ENCODE peak calls at places on chromosomes 13 and 19, in six cellular contexts. L is H1, M is fibroblast of lung, B is HCT116, N is IMR-90, X is astrocyte. G is an unnamed sample.

GRCh38 chr13:20658451-20658850 is 45.0 kb upstream of the IL17D start:
- DNase-seq in X (no peak), M (no peak), B (no peak), N (no peak), L (no peak), G (no peak)

GRCh38 chr19:49555600-49556411 is 24.6 kb downstream of the NOSIP start:
- DNase-seq in N (no peak), M (peak), L (peak), X (no peak), B (peak), G (peak)

GRCh38 chr19:49779731-49780578 is 13.2 kb downstream of the AP2A1 start:
- DNase-seq in N (no peak), X (no peak), L (no peak), M (no peak), B (no peak), G (no peak)

GRCh38 chr13:93502071-93502470 is 275.5 kb downstream of the GPC6 start:
- DNase-seq in N (no peak), M (no peak), X (no peak), B (no peak), L (no peak), G (no peak)

GRCh38 chr19:10918359-10918758 is 10.1 kb downstream of the YIPF2 start:
- DNase-seq in N (no peak), L (no peak), M (no peak), B (no peak), X (no peak), G (no peak)

GRCh38 chr19:21487969-21488368 is 17.4 kb upstream of the ZNF429 start:
- DNase-seq in X (no peak), M (no peak), N (no peak), B (no peak), L (no peak), G (no peak)

GRCh38 chr13:114008964-114009589 is 35.2 kb upstream of the C13orf46 start:
- DNase-seq in M (no peak), X (no peak), N (no peak), L (no peak), B (no peak), G (no peak)

GRCh38 chr19:15091918-15092753 is 10.1 kb downstream of the OR1I1 start:
- DNase-seq in L (peak), N (peak), M (peak), X (peak), B (peak), G (peak)

GRCh38 chr13:59318320-59318930 is 845.3 kb downstream of the DIAPH3 start:
- DNase-seq in L (peak), X (peak), B (peak), N (peak), M (peak), G (peak)

GRCh38 chr13:72097568-72097967 is 230.6 kb upstream of the DACH1 start:
- DNase-seq in X (no peak), N (no peak), M (no peak), B (no peak), L (no peak), G (no peak)

GRCh38 chr19:3554254-3555083 is 2.9 kb downstream of the MFSD12 start:
- DNase-seq in X (no peak), L (no peak), M (no peak), N (no peak), B (no peak), G (no peak)

GRCh38 chr13:35279500-35279899 is 197.0 kb downstream of the MAB21L1 start:
- DNase-seq in B (no peak), X (no peak), M (no peak), N (no peak), L (no peak), G (no peak)

GRCh38 chr13:30654430-30654829 is 36.7 kb downstream of the USPL1 start:
- DNase-seq in B (no peak), M (no peak), X (no peak), N (no peak), L (no peak), G (no peak)

GRCh38 chr13:30664689-30665088 is 47.0 kb downstream of the USPL1 start:
- DNase-seq in X (no peak), M (no peak), N (no peak), B (no peak), L (no peak), G (no peak)

GRCh38 chr13:30660796-30661195 is 43.1 kb downstream of the USPL1 start:
- DNase-seq in B (no peak), L (no peak), M (no peak), X (no peak), N (no peak), G (no peak)

GRCh38 chr13:30656178-30656577 is 38.5 kb downstream of the USPL1 start:
- DNase-seq in M (no peak), L (no peak), B (no peak), N (no peak), X (no peak), G (no peak)

DNA sequence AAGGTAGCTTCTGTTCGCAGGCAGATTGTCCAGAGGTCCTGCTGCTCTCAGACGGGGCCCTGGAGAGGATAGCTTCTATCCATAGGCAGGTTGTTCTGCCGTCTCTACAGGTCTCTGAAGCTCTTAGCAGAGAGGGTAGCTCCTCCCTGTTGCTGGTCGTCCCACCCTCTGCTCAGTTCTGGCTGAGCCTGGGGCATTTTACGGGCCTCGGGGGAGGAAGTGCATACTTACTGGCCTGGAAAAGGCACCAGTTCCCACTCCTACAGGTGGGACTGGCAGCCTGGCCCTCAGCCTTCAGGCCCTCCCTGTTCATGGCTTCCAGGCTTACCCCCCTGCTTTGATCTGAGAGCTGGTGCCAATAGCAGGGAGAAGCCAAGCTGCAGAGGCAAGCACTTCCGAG is 42.3 kb downstream of the USPL1 start:
- DNase-seq in N (no peak), B (no peak), L (no peak), M (no peak), X (no peak), G (no peak)
- H3K4me2 ChIP-seq in N (no peak), B (no peak), L (no peak), M (no peak), X (no peak), G (no peak)

GRCh38 chr19:1511318-1511988 is 1.4 kb downstream of the ADAMTSL5 start:
- DNase-seq in M (no peak), B (no peak), L (no peak), X (no peak), N (no peak), G (no peak)
- H3K9ac ChIP-seq in M (no peak), B (peak), L (no peak), X (no peak), N (no peak), G (no peak)

GRCh38 chr13:110391273-110391672 is 84.2 kb downstream of the COL4A2 start:
- DNase-seq in M (peak), N (peak), X (peak), L (no peak), B (no peak), G (no peak)

GRCh38 chr13:110387451-110388140 is 80.5 kb downstream of the COL4A2 start:
- DNase-seq in N (peak), X (no peak), L (peak), M (peak), B (no peak), G (no peak)

GRCh38 chr13:110392510-110393233 is 85.6 kb downstream of the COL4A2 start:
- DNase-seq in L (no peak), M (peak), X (peak), N (peak), B (no peak), G (no peak)

GRCh38 chr13:110388141-110388943 is 81.3 kb downstream of the COL4A2 start:
- DNase-seq in X (peak), L (no peak), M (peak), N (peak), B (no peak), G (no peak)

DNA sequence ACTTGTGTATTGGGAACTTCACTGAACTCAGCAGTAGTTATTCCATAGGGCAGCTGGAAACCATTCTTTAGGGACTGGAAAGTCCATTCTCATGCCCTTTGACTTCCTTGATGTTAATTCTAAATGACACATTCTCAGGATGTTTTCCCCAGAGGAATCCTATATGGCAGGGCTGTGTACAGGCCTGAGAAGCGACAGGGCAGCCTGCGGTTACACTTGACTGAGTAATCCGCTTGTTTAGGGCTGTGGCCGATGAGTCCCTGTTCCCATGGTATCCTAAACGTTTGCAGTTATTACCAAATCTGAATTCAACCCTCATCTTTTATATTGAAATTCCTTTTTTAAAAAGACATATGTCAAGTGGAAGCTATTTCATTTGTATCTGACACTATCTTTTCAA is 83.5 kb downstream of the COL4A2 start:
- DNase-seq in X (peak), N (peak), M (peak), L (no peak), B (no peak), G (no peak)
- H3K4me2 ChIP-seq in X (peak), N (peak), M (peak), L (no peak), B (no peak), G (no peak)

DNA sequence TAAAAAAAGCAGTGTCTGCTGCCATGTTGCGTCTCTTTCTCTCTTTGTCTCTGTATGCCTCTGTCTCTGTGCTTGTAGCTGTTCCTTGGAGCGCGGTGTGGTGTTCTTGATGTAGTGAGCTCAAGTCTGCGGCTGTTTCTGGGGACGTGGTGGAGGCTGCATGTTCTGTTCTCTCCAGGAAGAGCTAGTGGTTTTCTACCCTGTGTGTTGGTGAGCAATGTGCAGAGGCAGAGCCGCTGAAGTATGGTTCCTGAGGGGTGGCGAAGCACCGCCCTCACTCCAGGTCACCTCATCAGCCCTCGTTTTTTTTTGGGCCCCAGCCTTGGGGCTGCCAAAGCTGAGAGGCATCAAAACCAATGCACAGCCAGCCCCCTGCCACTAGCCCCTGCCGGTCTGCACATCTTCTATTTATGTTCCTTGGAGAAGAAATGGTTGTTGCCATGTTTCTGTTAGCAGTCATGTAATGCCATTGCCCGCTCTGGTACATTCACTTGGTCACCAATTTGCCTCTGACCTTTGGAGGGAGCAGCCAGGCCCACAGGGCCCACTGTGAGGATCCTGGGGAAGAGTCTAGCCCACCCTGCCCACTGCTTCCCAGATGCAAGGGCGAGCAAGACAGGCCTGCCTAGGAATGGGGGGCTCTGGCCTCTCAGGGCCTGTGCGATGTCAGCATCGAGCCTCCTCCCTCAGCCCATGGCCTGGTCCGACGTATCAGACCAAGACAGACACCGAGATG is 7.2 kb downstream of the HNRNPL start:
- DNase-seq in M (no peak), X (no peak), B (no peak), N (no peak), L (no peak), G (no peak)
- H3K9ac ChIP-seq in M (no peak), X (no peak), B (no peak), N (no peak), L (no peak), G (no peak)

DNA sequence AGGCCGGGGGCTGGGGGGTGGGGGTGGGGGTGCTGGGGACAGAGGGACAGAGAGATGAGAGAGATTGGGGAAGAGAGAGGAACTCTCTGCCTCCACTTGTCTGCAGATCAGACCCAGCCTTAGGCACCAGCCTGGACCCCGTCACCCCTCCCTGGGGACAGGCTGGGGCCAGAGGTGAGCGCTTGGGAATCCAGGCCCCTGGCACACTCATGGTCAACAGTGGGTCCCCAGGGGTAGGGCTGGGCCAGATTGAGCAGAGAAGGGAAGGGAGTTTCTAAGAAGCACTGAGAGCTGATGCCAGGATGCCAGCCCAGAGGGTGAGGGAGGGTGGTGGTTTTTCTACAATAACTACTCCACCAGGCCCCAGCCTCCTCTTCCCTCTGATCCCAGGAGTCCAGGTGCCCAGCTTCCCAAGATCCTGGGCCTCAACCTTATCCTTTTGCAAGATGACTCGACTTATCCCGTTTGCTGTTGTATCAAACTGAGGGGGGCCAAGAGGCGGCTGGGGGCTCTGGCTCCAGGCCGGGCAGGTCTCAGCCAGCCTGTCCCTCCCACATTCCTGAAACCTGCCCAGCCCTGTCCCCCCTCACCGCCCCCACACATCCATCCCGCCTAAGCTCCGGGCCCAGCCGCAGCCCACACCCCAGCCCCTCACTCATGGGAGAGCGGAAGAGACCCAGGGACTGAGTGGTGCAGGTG is 1.1 kb downstream of the BCAM start:
- DNase-seq in X (no peak), M (no peak), N (no peak), L (no peak), B (no peak), G (no peak)
- H3K4me2 ChIP-seq in X (no peak), M (peak), N (peak), L (peak), B (peak), G (no peak)

GRCh38 chr19:58513694-58514563 is 2.1 kb upstream of the SLC27A5 start:
- DNase-seq in M (peak), X (peak), B (peak), N (peak), L (peak), G (peak)
- H3K9ac ChIP-seq in M (no peak), X (no peak), B (peak), N (no peak), L (peak), G (peak)

GRCh38 chr19:18543814-18544475 is 572 bp upstream of the FKBP8 start:
- DNase-seq in N (peak), B (peak), M (peak), X (peak), L (peak), G (peak)
- H3K4me2 ChIP-seq in N (peak), B (peak), M (peak), X (peak), L (peak), G (peak)

DNA sequence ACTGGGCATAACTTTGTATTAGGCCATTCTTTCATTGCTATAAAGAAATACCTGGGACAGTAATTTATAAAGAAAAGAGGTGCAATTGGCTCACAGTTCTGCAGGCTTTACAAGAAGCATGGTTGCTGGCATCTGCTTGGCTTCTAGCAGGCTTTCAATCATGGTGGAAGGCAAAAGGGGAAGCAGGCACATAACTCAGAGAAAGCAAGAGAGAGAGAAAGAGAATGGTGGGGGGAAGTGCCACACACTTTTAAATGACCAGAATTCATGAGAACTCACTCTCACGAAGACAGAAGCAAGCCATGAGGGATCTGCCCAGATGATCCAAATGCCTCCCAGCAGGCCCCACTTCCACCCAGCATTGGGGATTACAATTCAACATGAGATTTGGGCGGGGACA is 179.7 kb downstream of the SPRY2 start:
- DNase-seq in X (no peak), L (no peak), N (no peak), B (no peak), M (no peak), G (no peak)
- H3K9ac ChIP-seq in X (no peak), L (no peak), N (no peak), B (no peak), M (no peak), G (no peak)

DNA sequence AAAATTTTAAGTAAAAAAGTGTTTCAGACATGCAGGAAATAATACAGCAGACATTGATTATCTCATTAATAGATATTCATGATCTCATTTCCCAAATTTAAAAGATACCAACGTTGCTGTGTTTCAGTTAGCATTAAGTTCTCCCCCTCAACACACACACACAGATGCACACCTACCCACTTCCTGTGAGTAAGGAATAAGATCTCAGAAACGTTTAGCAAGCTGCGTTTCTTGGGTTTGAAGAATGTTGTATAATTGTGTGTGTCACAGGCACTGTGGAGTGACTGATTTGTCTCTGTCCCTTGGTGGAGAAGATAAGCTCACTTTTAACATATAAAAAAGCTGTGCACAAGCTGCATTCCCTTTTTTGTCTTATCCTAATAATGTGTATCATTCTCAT is 196.8 kb downstream of the PDS5B start:
- DNase-seq in N (peak), L (no peak), M (peak), B (no peak), X (peak), G (no peak)
- H3K4me2 ChIP-seq in N (peak), L (no peak), M (peak), B (no peak), X (peak), G (no peak)

GRCh38 chr19:2229103-2230028 is 6.8 kb downstream of the PLEKHJ1 start:
- DNase-seq in B (no peak), M (no peak), X (no peak), N (no peak), L (no peak), G (no peak)
- H3K9ac ChIP-seq in B (no peak), M (no peak), X (no peak), N (no peak), L (no peak), G (no peak)